ENCODE peak calls at places on chromosome X, in six cellular contexts. K is foreskin keratinocyte, S is heart right ventricle, U is pancreas, I is hepatocyte, F is neural progenitor cell. D is an unnamed sample.

GRCh38 chrX:81195712-81196111 is 6.0 kb downstream of the HMGN5 start:
- DNase-seq in K (no peak), S (peak; percentile 27), U (peak; percentile 20), I (peak; percentile 61), F (peak; percentile 60), D (no peak)

GRCh38 chrX:154409222-154409871 is at the start of gene DNASE1L1:
- DNase-seq in K (no peak), S (peak; percentile 83), U (peak; percentile 77), I (peak; percentile 90), F (peak; percentile 82), D (no peak)

GRCh38 chrX:7996414-7996813 is 69.2 kb upstream of the PNPLA4 start:
- DNase-seq in K (no peak), S (peak; percentile 11), U (no peak), I (peak; percentile 36), F (peak; percentile 46), D (no peak)

GRCh38 chrX:46876901-46877300 is 35.3 kb upstream of the JADE3 start:
- DNase-seq in K (no peak), S (no peak), U (no peak), I (no peak), F (no peak), D (no peak)

GRCh38 chrX:97330150-97330549 is 446.4 kb downstream of the RPA4 start:
- DNase-seq in K (no peak), S (no peak), U (no peak), I (no peak), F (no peak), D (no peak)

GRCh38 chrX:109533005-109533404 is 3.6 kb upstream of the NXT2 start:
- DNase-seq in K (no peak), S (no peak), U (no peak), I (no peak), F (no peak), D (no peak)

GRCh38 chrX:18449271-18449670 is 23.9 kb downstream of the CDKL5 start:
- DNase-seq in K (no peak), S (no peak), U (no peak), I (no peak), F (no peak), D (no peak)

GRCh38 chrX:14899607-14900006 is 26.4 kb downstream of the MOSPD2 start:
- DNase-seq in K (no peak), S (no peak), U (no peak), I (peak; percentile 8), F (no peak), D (no peak)

GRCh38 chrX:154981116-154981411 is 41.5 kb downstream of the F8 start:
- DNase-seq in K (no peak), S (no peak), U (no peak), I (no peak), F (no peak), D (no peak)

GRCh38 chrX:68710870-68711576 is 63.6 kb downstream of the STARD8 start:
- DNase-seq in K (no peak), S (no peak), U (peak; percentile 43), I (peak; percentile 72), F (peak; percentile 68), D (no peak)

GRCh38 chrX:129768586-129769466 is 10.9 kb upstream of the SASH3 start:
- DNase-seq in K (no peak), S (no peak), U (no peak), I (no peak), F (no peak), D (no peak)
- H3K4me1 ChIP-seq in K (no peaks in the 10 kb centered on the region), S (peaks cover 43% of the 10 kb centered on the region), U (no peaks in the 10 kb centered on the region), I (no peaks in the 10 kb centered on the region), F (no peaks in the 10 kb centered on the region), D (no peaks in the 10 kb centered on the region)

DNA sequence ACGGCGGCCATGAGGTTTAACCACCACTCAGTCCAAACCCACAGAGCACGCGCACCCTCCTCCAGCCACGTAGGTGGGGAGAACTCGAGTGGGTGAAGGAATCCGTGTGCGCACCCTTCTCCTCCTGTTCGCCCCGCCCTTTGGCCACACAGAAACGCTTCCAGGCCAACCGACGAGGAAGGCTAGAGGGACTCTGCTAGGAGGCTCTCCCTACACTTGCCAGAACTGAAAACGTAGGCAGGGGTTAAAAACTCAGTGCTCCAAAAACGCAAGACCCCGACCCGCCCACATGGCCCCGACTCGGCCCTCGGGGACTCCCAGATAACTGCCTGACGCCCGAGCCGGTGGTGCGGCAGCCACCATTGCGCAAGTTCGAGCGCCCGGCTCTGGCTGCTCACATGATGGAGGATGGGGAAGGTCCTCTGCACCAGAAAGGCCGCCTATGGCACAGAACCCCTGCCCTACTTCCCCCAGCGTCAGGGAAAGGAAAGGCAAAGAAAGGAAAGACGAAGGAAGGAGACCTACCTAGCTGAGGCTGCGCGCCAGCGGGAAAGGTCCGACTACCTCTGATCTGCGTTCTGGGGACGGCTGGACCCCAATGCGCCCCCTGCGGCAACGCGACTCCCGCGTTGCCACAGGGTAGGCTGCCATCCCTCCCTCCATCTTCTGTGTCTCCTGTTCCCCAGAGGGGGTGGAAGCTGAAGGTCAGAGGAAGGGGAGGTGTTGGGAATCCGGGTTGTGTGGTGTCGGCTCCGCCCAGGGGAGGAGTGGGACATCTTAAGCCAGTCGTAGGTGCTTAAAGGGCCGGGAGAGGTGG is 201.9 kb upstream of the AGTR2 start:
- DNase-seq in K (peak; percentile 22), S (peak; percentile 52), U (no peak), I (peak; percentile 77), F (peak; percentile 87), D (no peak)
- TF ChIP-seq CTCF in K (peak; percentile 14), S (no peak), U (no peak), I (peak; percentile 34), F (peak; percentile 55), D (no peak)

GRCh38 chrX:115652221-115652620 is 91.2 kb downstream of the PLS3 start:
- DNase-seq in K (no peak), S (no peak), U (no peak), I (no peak), F (no peak), D (no peak)

GRCh38 chrX:115649461-115650063 is 88.6 kb downstream of the PLS3 start:
- DNase-seq in K (no peak), S (no peak), U (no peak), I (no peak), F (no peak), D (no peak)

GRCh38 chrX:115650916-115651315 is 89.9 kb downstream of the PLS3 start:
- DNase-seq in K (no peak), S (peak; percentile 15), U (no peak), I (peak; percentile 59), F (peak; percentile 74), D (no peak)

DNA sequence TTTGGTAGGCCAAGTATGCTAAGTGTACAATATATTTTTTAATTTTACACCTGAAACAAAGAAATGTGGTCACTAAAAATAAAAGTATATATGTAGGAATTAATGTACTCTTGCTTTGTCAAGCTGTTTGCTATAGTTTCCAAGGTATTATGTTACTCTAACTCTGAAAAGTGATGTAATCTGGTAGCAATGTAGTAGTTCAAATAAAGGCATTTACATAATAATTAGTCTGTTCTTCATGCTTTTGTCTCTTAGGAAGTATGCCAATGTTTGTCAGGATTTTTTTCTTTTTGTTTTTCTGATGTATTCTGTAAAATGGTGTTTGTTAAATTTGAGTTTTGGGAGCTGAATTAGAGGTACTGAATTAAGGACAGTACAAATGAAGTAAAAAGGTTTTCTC is 89.5 kb downstream of the PLS3 start:
- DNase-seq in K (no peak), S (no peak), U (no peak), I (no peak), F (no peak), D (no peak)
- H3K4me1 ChIP-seq in K (no peaks in the 10 kb centered on the region), S (no peaks in the 10 kb centered on the region), U (no peaks in the 10 kb centered on the region), I (no peaks in the 10 kb centered on the region), F (peaks cover 8% of the 10 kb centered on the region), D (no peaks in the 10 kb centered on the region)

DNA sequence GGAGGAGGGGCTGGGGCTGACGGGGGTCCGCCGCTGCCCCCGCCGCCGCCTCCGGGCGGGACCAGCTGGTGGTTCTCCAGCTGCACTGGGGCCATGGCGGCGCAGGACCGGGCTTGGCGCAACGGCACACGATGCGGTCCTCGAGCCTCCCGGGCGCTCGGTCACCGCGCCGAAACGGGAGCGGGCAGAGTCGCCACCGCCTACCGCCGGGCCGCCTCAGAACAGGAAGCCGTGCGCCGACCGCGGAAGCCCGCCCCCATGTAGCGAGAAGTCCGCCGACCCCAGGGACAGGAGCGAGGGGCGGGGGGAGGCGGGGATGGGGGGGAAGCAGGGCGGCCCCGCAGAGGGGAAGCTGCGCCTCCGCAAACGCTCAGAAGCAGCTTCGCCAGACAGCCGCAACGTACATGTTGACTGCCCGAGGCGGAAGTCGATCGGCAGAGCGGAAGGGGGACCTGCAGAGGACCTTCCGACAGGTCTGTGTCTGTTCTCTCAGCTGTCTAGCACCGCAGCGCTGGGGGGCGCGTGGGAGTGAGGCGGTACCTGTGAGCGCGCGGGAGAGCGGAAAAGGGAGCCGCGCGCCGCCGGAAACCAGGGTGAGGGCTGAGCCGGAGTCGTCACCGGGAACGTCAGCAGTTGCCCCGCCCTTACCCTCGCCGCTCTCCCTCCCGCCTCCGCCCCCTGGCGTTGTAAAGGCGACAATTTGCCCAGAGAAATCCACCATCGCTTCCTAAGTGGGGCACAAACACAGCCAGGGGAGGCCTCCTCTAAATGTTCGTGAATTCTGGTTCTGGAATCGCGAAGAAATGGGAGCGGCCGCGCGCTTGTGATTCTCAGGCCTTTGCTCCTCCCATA is at the start of gene MED14:
- DNase-seq in K (peak; percentile 61), S (peak; percentile 87), U (peak; percentile 88), I (peak; percentile 93), F (peak; percentile 92), D (peak; percentile 83)
- TF ChIP-seq CTCF in K (peak; percentile 65), S (no peak), U (peak; percentile 49), I (peak; percentile 39), F (peak; percentile 48), D (no peak)

DNA sequence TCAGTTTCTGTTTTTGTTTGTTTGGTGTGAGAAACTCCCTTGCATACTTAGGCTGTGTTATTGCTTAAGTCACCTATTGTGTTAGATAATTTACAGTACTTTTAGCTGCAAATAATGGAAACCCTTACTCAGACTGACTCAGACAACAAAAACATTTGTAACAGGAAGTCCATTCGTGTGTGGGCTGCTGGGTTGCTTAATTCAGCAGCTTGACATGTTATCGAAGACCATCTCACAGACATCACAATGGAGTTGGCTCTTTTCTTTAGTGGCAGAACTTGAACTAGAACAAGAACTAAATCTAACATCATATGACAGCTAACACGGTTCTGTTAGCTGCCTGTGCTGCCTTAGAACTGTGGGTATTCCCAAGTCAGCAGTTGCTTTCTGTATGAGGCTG is 9.9 kb upstream of the GABRE start:
- DNase-seq in K (no peak), S (no peak), U (no peak), I (no peak), F (no peak), D (no peak)
- H3K4me1 ChIP-seq in K (peaks cover 39% of the 10 kb centered on the region), S (peaks cover 18% of the 10 kb centered on the region), U (no peaks in the 10 kb centered on the region), I (peaks cover 6% of the 10 kb centered on the region), F (no peaks in the 10 kb centered on the region), D (no peaks in the 10 kb centered on the region)